ENCODE peak calls at places on chromosomes 3 and 15, in nine cellular contexts. Q is posterior cingulate gyrus; K is stimulated activated CD8-positive, alpha-beta memory T cell treated with anti-CD3 and anti-CD28 coated beads, Interleukin-4, amount 100 ng/mL, for 24 hours; B is stimulated activated CD4-positive, alpha-beta T cell treated with anti-CD3 and anti-CD28 coated beads, Interleukin-4, amount 100 ng/mL, for 1 hour; X is posterior vena cava; Z is GOT3; O is T-helper 9 cell; M is right atrium auricular region; C is WERI-Rb-1. P is an unnamed sample.

GRCh38 chr3:175692256-175692655 is 833.1 kb downstream of the NAALADL2 start:
- DNase-seq in Q (no peak), C (no peak), X (no peak), M (no peak), Z (no peak), K (no peak), B (no peak), O (no peak), P (no peak)

GRCh38 chr3:58175429-58176184 is 35.2 kb downstream of the DNASE1L3 start:
- DNase-seq in Z (no peak), K (no peak), X (peak), C (no peak), Q (peak), B (no peak), O (no peak), M (no peak), P (no peak)

GRCh38 chr3:42012935-42013651 is 51.2 kb upstream of the ULK4 start:
- DNase-seq in C (peak), Z (no peak), O (peak), Q (peak), M (no peak), B (peak), K (peak), X (peak), P (peak)

GRCh38 chr3:12334786-12335185 is 45.9 kb downstream of the PPARG start:
- DNase-seq in Z (no peak), K (no peak), B (no peak), O (no peak), M (no peak), Q (no peak), X (no peak), C (no peak), P (no peak)

GRCh38 chr15:31346367-31347066 is 19.9 kb downstream of the KLF13 start:
- DNase-seq in X (peak), Q (peak), K (no peak), Z (no peak), O (no peak), B (no peak), C (no peak), M (no peak), P (no peak)

GRCh38 chr3:127368186-127369032 is 80.6 kb upstream of the PRR20G start:
- DNase-seq in Q (peak), M (no peak), C (no peak), X (no peak), O (no peak), Z (no peak), B (no peak), K (no peak), P (no peak)

GRCh38 chr3:177234121-177234520 is 36.8 kb upstream of the TBL1XR1 start:
- DNase-seq in O (no peak), Q (no peak), Z (no peak), B (no peak), K (no peak), C (no peak), M (no peak), X (no peak), P (no peak)

GRCh38 chr3:185658943-185659342 is 72.8 kb downstream of the SENP2 start:
- DNase-seq in Z (no peak), K (no peak), M (peak), B (no peak), O (no peak), C (no peak), X (no peak), Q (no peak), P (no peak)

GRCh38 chr3:128946411-128946810 is 47.5 kb downstream of the CFAP92 start:
- DNase-seq in O (no peak), M (no peak), K (no peak), B (no peak), Z (no peak), Q (peak), C (no peak), X (no peak), P (no peak)

GRCh38 chr3:113270096-113270495 is 58.7 kb downstream of the BOC start:
- DNase-seq in O (no peak), Z (no peak), M (no peak), K (no peak), Q (no peak), X (no peak), C (no peak), B (no peak), P (no peak)

GRCh38 chr3:71245052-71245488 is 338.5 kb downstream of the FOXP1 start:
- DNase-seq in O (no peak), Z (no peak), M (no peak), K (no peak), B (no peak), X (no peak), Q (no peak), C (no peak), P (no peak)

GRCh38 chr3:10140996-10141546 is 507 bp upstream of the VHL start:
- DNase-seq in Q (no peak), K (no peak), X (no peak), B (no peak), C (no peak), Z (no peak), M (no peak), O (no peak), P (no peak)